ENCODE peak calls at places on chromosomes 16 and 17, in ten cellular contexts. C, L, U, A, H, B, G, S, Z and V are unnamed samples.

GRCh38 chr17:77182205-77182604 is 41.4 kb downstream of the SEC14L1 start:
- DNase-seq in C (no peak), L (no peak), U (no peak), A (no peak), H (no peak), B (peak; percentile 16), G (no peak), S (no peak), Z (no peak), V (no peak)

GRCh38 chr16:49021136-49021535 is 260.5 kb downstream of the CBLN1 start:
- DNase-seq in C (peak; percentile 88), L (peak; percentile 25), U (no peak), A (peak; percentile 51), H (no peak), B (no peak), G (no peak), S (no peak), Z (no peak), V (peak; percentile 30)

GRCh38 chr17:2282297-2282873 is 21.2 kb downstream of the SMG6 start:
- DNase-seq in C (peak; percentile 68), L (peak; percentile 63), U (peak; percentile 54), A (no peak), H (no peak), B (no peak), G (no peak), S (no peak), Z (no peak), V (peak; percentile 35)

GRCh38 chr16:11597268-11597690 is 10.6 kb upstream of the LITAF start:
- DNase-seq in C (peak; percentile 36), L (no peak), U (peak; percentile 81), A (no peak), H (no peak), B (peak; percentile 30), G (no peak), S (no peak), Z (no peak), V (no peak)

GRCh38 chr17:14805348-14805747 is 459.8 kb downstream of the PMP22 start:
- DNase-seq in C (no peak), L (peak; percentile 78), U (no peak), A (no peak), H (no peak), B (no peak), G (no peak), S (no peak), Z (no peak), V (no peak)

GRCh38 chr17:6648181-6648580 is 3.2 kb downstream of the MED31 start:
- DNase-seq in C (no peak), L (no peak), U (peak; percentile 31), A (no peak), H (no peak), B (no peak), G (no peak), S (no peak), Z (no peak), V (no peak)

GRCh38 chr17:77829871-77830799 is 128.4 kb upstream of the TNRC6C start:
- DNase-seq in C (peak; percentile 86), L (peak; percentile 72), U (no peak), A (no peak), H (peak; percentile 27), B (peak; percentile 4), G (no peak), S (no peak), Z (no peak), V (no peak)

GRCh38 chr17:82548681-82549303 is 29.3 kb downstream of the FOXK2 start:
- DNase-seq in C (peak; percentile 23), L (no peak), U (no peak), A (no peak), H (no peak), B (no peak), G (no peak), S (no peak), Z (no peak), V (no peak)

GRCh38 chr17:72387487-72387886 is 266.7 kb downstream of the SOX9 start:
- DNase-seq in C (peak; percentile 97), L (no peak), U (peak; percentile 44), A (no peak), H (no peak), B (no peak), G (no peak), S (no peak), Z (no peak), V (no peak)

GRCh38 chr17:18252160-18252559 is 6.4 kb downstream of the FLII start:
- DNase-seq in C (no peak), L (no peak), U (no peak), A (no peak), H (no peak), B (no peak), G (no peak), S (no peak), Z (no peak), V (no peak)

GRCh38 chr16:9072806-9073341 is 18.6 kb upstream of the HAPSTR1 start:
- DNase-seq in C (peak; percentile 95), L (no peak), U (no peak), A (no peak), H (no peak), B (peak; percentile 68), G (no peak), S (peak; percentile 28), Z (no peak), V (no peak)

GRCh38 chr17:9669551-9670008 is 24.3 kb downstream of the USP43 start:
- DNase-seq in C (peak; percentile 16), L (no peak), U (peak; percentile 52), A (no peak), H (no peak), B (no peak), G (peak; percentile 57), S (no peak), Z (no peak), V (no peak)

GRCh38 chr17:67544364-67544763 is 167.3 kb downstream of the PITPNC1 start:
- DNase-seq in C (no peak), L (no peak), U (no peak), A (no peak), H (no peak), B (no peak), G (no peak), S (no peak), Z (no peak), V (peak; percentile 16)

GRCh38 chr16:55671206-55671973 is 15.6 kb downstream of the SLC6A2 start:
- DNase-seq in C (no peak), L (no peak), U (no peak), A (no peak), H (no peak), B (no peak), G (no peak), S (no peak), Z (no peak), V (no peak)

GRCh38 chr17:81459224-81459623 is 53.4 kb downstream of the ACTG1 start:
- DNase-seq in C (no peak), L (no peak), U (no peak), A (no peak), H (no peak), B (no peak), G (no peak), S (no peak), Z (no peak), V (no peak)

GRCh38 chr16:57976331-57976796 is 5.4 kb upstream of the CNGB1 start:
- DNase-seq in C (peak; percentile 35), L (peak; percentile 46), U (no peak), A (no peak), H (no peak), B (no peak), G (no peak), S (no peak), Z (no peak), V (no peak)

GRCh38 chr16:9363520-9363919 is 272.1 kb downstream of the HAPSTR1 start:
- DNase-seq in C (no peak), L (no peak), U (no peak), A (no peak), H (no peak), B (no peak), G (no peak), S (no peak), Z (no peak), V (no peak)

GRCh38 chr17:38852771-38853291 is 690 bp downstream of the RPL23 start:
- DNase-seq in C (no peak), L (no peak), U (peak; percentile 60), A (no peak), H (no peak), B (no peak), G (no peak), S (no peak), Z (no peak), V (no peak)

GRCh38 chr17:2064511-2064910 is 9.6 kb downstream of the HIC1 start:
- DNase-seq in C (no peak), L (no peak), U (no peak), A (no peak), H (no peak), B (no peak), G (no peak), S (no peak), Z (no peak), V (no peak)

GRCh38 chr17:77882481-77883212 is 75.9 kb upstream of the TNRC6C start:
- DNase-seq in C (peak; percentile 88), L (no peak), U (no peak), A (no peak), H (no peak), B (peak; percentile 94), G (no peak), S (peak; percentile 89), Z (peak; percentile 52), V (no peak)

GRCh38 chr16:3158498-3159314 is 23.9 kb downstream of the ZNF213 start:
- DNase-seq in C (peak; percentile 86), L (peak; percentile 83), U (peak; percentile 89), A (peak; percentile 76), H (peak; percentile 84), B (peak; percentile 82), G (peak; percentile 89), S (peak; percentile 96), Z (peak; percentile 70), V (peak; percentile 6)

GRCh38 chr16:20799599-20799998 is 6.7 kb downstream of the ERI2 start:
- DNase-seq in C (peak; percentile 32), L (peak; percentile 32), U (peak; percentile 31), A (no peak), H (no peak), B (no peak), G (no peak), S (no peak), Z (no peak), V (no peak)

GRCh38 chr17:50099003-50099402 is 3.9 kb downstream of the PDK2 start:
- DNase-seq in C (no peak), L (no peak), U (no peak), A (no peak), H (no peak), B (no peak), G (no peak), S (no peak), Z (no peak), V (no peak)

GRCh38 chr17:63399856-63400255 is 46.2 kb downstream of the CYB561 start:
- DNase-seq in C (peak; percentile 56), L (peak; percentile 56), U (no peak), A (no peak), H (peak; percentile 65), B (no peak), G (no peak), S (no peak), Z (no peak), V (no peak)

GRCh38 chr17:27754549-27754948 is 45.8 kb downstream of the NOS2 start:
- DNase-seq in C (no peak), L (no peak), U (no peak), A (no peak), H (no peak), B (no peak), G (no peak), S (no peak), Z (no peak), V (no peak)

GRCh38 chr17:76266244-76266938 is 1.2 kb downstream of the UBALD2 start:
- DNase-seq in C (peak; percentile 32), L (no peak), U (peak; percentile 37), A (no peak), H (no peak), B (peak; percentile 56), G (peak; percentile 36), S (peak; percentile 52), Z (no peak), V (no peak)

GRCh38 chr16:69564845-69565610 is 738 bp upstream of the NFAT5 start:
- DNase-seq in C (peak; percentile 13), L (no peak), U (peak; percentile 48), A (peak; percentile 29), H (no peak), B (no peak), G (no peak), S (no peak), Z (no peak), V (no peak)

GRCh38 chr16:79047337-79047736 is 553.2 kb downstream of the MAF start:
- DNase-seq in C (no peak), L (no peak), U (no peak), A (no peak), H (no peak), B (peak; percentile 17), G (no peak), S (peak; percentile 29), Z (no peak), V (peak; percentile 17)